ENCODE peak calls at places on chromosomes 6 and 20, in seven cellular contexts. M, S, X, G, W, K and V are unnamed samples. For H3K9me3, the result is how much of the 10 kb centered on the place peaks cover.

GRCh38 chr6:3228046-3228671 is 706 bp upstream of the TUBB2B start:
- DNase-seq in M (no peak), S (no peak), X (no peak), G (no peak), W (no peak), K (no peak), V (peak)

GRCh38 chr20:50401587-50402343 is 108.4 kb upstream of the PTPN1 start:
- DNase-seq in M (no peak), S (no peak), X (no peak), G (no peak), W (no peak), K (no peak), V (no peak)

GRCh38 chr6:4482461-4482860 is 293.7 kb upstream of the CDYL start:
- DNase-seq in M (no peak), S (no peak), X (no peak), G (no peak), W (no peak), K (no peak), V (no peak)

GRCh38 chr6:5763871-5764270 is 242.9 kb downstream of the NRN1 start:
- DNase-seq in M (no peak), S (no peak), X (no peak), G (peak), W (peak), K (no peak), V (no peak)

GRCh38 chr20:10659651-10660601 is 13.9 kb downstream of the JAG1 start:
- DNase-seq in M (no peak), S (no peak), X (no peak), G (no peak), W (no peak), K (no peak), V (no peak)

GRCh38 chr20:1855113-1855512 is 40.1 kb upstream of the SIRPA start:
- DNase-seq in M (no peak), S (no peak), X (no peak), G (no peak), W (no peak), K (no peak), V (no peak)

GRCh38 chr6:77620290-77620882 is 32.5 kb upstream of the MEI4 start:
- DNase-seq in M (no peak), S (peak), X (peak), G (no peak), W (no peak), K (no peak), V (no peak)

GRCh38 chr20:58555078-58555765 is 40.0 kb upstream of the APCDD1L start:
- DNase-seq in M (peak), S (no peak), X (no peak), G (peak), W (no peak), K (no peak), V (no peak)

GRCh38 chr20:56833427-56833826 is 204.3 kb downstream of the TFAP2C start:
- DNase-seq in M (no peak), S (no peak), X (no peak), G (no peak), W (no peak), K (no peak), V (no peak)

GRCh38 chr6:106750146-106750900 is 120.9 kb downstream of the QRSL1 start:
- DNase-seq in M (no peak), S (no peak), X (no peak), G (no peak), W (no peak), K (no peak), V (no peak)

GRCh38 chr6:52136934-52137467 is 49.2 kb upstream of the IL17A start:
- DNase-seq in M (no peak), S (no peak), X (no peak), G (no peak), W (no peak), K (no peak), V (no peak)

GRCh38 chr6:163214259-163214658 is 200.3 kb upstream of the QKI start:
- DNase-seq in M (no peak), S (no peak), X (no peak), G (no peak), W (no peak), K (no peak), V (no peak)

GRCh38 chr6:13302751-13303667 is 25.3 kb downstream of the TBC1D7 start:
- DNase-seq in M (peak), S (peak), X (peak), G (peak), W (no peak), K (no peak), V (peak)

GRCh38 chr6:118709859-118710350 is 58.5 kb upstream of the CEP85L start:
- DNase-seq in M (no peak), S (peak), X (no peak), G (peak), W (peak), K (no peak), V (peak)

GRCh38 chr6:108675226-108676160 is 114.8 kb downstream of the FOXO3 start:
- DNase-seq in M (no peak), S (peak), X (no peak), G (no peak), W (no peak), K (no peak), V (no peak)

GRCh38 chr20:47725248-47725973 is 59.9 kb downstream of the SULF2 start:
- DNase-seq in M (peak), S (peak), X (peak), G (peak), W (peak), K (peak), V (peak)

GRCh38 chr6:119333707-119334295 is 15.8 kb downstream of the MAN1A1 start:
- DNase-seq in M (no peak), S (no peak), X (no peak), G (no peak), W (no peak), K (no peak), V (no peak)

GRCh38 chr20:63125581-63125892 is 90.4 kb downstream of the YTHDF1 start:
- DNase-seq in M (no peak), S (no peak), X (no peak), G (no peak), W (no peak), K (no peak), V (no peak)

GRCh38 chr6:104014560-104014959 is 845.2 kb downstream of the HACE1 start:
- DNase-seq in M (no peak), S (no peak), X (no peak), G (no peak), W (no peak), K (no peak), V (no peak)

GRCh38 chr20:58712823-58713731 is 20.5 kb downstream of the NPEPL1 start:
- DNase-seq in M (no peak), S (peak), X (peak), G (no peak), W (peak), K (no peak), V (peak)

GRCh38 chr20:16694176-16694575 is 35.6 kb upstream of the SNRPB2 start:
- DNase-seq in M (no peak), S (no peak), X (no peak), G (no peak), W (no peak), K (no peak), V (no peak)

GRCh38 chr20:57250607-57251343 is 15.7 kb downstream of the BMP7 start:
- DNase-seq in M (no peak), S (no peak), X (no peak), G (no peak), W (no peak), K (no peak), V (no peak)

GRCh38 chr6:5103250-5103649 is 18.1 kb downstream of the PPP1R3G start:
- DNase-seq in M (no peak), S (no peak), X (no peak), G (peak), W (no peak), K (no peak), V (no peak)

GRCh38 chr6:99606670-99607415 is at the start of gene PRDM13:
- DNase-seq in M (no peak), S (no peak), X (no peak), G (no peak), W (no peak), K (no peak), V (no peak)

GRCh38 chr6:99605911-99606669 is 543 bp upstream of the PRDM13 start:
- DNase-seq in M (no peak), S (no peak), X (no peak), G (no peak), W (no peak), K (no peak), V (no peak)

GRCh38 chr6:99604161-99605073 is 2.2 kb upstream of the PRDM13 start:
- DNase-seq in M (no peak), S (no peak), X (no peak), G (no peak), W (no peak), K (no peak), V (no peak)

GRCh38 chr6:99603421-99604160 is 3.0 kb upstream of the PRDM13 start:
- DNase-seq in M (peak), S (no peak), X (no peak), G (peak), W (no peak), K (no peak), V (peak)

DNA sequence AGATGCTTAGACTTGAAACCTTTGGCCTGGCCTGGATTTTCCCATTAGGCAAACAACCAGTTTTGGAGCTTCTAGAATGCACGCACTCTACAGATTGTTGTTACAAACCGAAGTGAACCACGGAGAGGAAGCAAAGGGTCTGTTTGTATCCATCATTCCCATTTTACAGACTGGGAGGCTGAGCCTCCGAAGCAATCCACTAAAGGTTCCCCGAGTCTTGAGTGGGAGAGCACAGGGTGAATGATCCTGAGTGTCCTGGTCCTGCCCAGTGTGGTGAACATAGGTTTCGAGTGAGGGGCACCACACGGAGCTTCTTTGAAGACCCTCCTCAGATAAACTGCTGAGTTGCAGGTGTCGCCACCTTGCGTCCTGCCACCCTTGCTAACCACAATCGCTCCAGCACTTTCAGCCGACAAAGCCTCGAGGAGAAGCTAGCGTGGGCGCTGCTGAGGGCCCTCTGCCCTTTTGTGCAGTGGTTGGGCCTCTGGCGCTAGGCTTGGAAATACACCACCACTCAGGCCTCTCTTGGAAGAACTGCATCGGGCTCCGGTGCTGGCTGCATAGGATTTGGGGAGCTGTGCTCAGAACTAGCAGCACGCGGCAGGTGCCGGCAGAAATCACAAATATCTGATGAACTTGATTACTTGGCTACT is 1.4 kb upstream of the PRDM13 start:
- DNase-seq in M (no peak), S (no peak), X (no peak), G (no peak), W (no peak), K (no peak), V (peak)
- H3K9me3 ChIP-seq in M (under half), S (under half), X (under half), G (under half), W (under half), K (under half), V (under half)

DNA sequence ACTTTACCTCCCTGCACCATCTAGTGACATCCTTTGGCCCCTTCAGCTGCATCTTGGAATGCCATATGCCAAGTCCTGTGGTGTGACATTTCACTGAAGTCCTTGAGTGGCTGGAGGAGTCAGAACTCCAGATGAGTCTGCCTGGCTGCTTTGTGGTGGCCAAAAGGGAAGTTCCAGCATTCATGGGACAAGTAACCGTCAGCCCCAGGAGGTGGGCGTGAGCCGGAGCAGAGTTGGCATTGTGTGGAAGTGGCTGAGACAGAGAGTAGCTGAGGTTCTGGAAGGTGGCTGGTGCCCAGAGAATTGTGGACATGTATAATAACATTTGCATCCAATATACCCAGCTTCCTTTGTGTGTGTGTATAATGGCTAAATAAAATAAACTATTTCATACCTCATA is 13.9 kb upstream of the TMX4 start:
- DNase-seq in M (no peak), S (no peak), X (no peak), G (no peak), W (no peak), K (no peak), V (no peak)
- TF ChIP-seq POLR2A in M (no peak), S (no peak), X (no peak), G (no peak), W (no peak), K (no peak), V (no peak)

DNA sequence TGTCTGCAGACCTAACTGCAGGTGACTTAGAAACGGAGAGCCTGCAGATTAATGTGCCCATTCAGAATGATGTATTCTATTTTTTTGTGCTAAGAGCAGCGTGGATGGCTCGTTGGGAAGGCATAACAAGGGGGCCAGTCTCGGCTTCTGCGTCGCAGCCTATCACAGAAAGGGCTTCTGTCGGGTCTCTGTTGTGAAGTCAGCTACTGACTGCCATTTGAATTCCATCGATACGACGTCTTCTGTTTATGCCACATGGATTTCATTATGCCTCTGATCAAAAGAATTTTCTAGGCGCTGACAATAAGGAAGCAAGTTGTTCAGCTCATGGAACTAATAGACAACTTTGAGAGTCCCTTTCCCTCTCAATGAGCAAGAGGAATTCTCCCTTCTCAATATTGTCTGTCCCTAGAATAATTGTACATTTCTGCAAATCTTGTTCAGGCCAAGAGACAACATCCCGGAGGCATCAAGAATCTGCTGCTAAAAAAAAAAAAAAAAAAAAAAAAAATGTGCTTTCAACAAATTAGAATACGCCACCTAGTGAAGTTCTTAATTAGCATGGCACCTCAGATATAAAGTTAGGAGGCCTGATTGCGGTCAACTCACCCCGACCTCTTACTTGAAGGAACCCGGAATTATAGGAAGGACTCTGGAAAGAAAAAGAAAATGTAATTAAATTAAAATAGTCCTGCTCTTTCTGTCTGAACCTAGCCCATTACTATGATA is 223.9 kb downstream of the TSHZ2 start:
- DNase-seq in M (no peak), S (no peak), X (no peak), G (no peak), W (no peak), K (no peak), V (no peak)
- TF ChIP-seq CTCF in M (no peak), S (no peak), X (no peak), G (no peak), W (no peak), K (no peak), V (no peak)

GRCh38 chr20:41599699-41600104 is 18.5 kb downstream of the CHD6 start:
- DNase-seq in M (no peak), S (no peak), X (no peak), G (no peak), W (no peak), K (no peak), V (no peak)

GRCh38 chr20:41601742-41602141 is 16.4 kb downstream of the CHD6 start:
- DNase-seq in M (no peak), S (no peak), X (no peak), G (no peak), W (no peak), K (no peak), V (no peak)

GRCh38 chr20:41598719-41599118 is 19.5 kb downstream of the CHD6 start:
- DNase-seq in M (no peak), S (no peak), X (no peak), G (no peak), W (no peak), K (no peak), V (no peak)

GRCh38 chr20:41604002-41604401 is 14.2 kb downstream of the CHD6 start:
- DNase-seq in M (no peak), S (no peak), X (no peak), G (no peak), W (no peak), K (no peak), V (no peak)

DNA sequence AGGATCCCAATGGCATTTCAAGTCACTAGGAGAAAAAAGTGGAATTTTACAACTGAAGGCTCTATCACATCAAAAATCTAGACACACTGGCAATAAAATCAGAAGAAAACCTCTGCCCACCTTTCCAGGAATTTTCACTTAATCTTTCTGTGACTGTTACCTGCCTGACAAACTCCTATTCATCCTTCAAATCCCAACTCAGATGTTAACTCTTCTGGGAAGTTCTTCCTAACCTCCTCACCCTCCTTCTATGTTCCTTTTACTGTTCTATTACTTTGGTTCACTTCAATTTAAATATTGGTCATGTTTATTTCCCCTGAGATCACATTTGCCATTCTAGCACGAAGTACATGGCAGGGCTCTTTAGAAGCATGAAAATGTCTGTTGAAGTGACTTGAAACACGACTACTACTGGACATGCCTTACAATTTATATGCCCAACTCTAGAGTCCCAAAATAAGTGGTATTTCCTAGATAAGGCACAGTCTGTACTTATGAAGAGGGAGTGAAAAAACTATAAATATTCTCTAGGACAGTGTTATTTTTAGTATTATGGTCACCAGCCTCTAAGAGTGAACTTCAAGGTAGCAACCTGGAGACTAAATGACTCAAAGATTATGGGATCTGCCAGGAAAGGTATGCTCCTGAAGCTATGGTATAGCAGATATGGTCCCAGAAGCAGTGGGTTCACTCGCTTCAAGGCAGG is 17.1 kb downstream of the CHD6 start:
- DNase-seq in M (no peak), S (no peak), X (no peak), G (no peak), W (no peak), K (no peak), V (no peak)
- H3K9me3 ChIP-seq in M (under half), S (under half), X (under half), G (under half), W (under half), K (under half), V (under half)

GRCh38 chr6:14656676-14657075 is 539.1 kb downstream of the CD83 start:
- DNase-seq in M (no peak), S (no peak), X (no peak), G (no peak), W (no peak), K (no peak), V (no peak)

GRCh38 chr6:14655201-14655988 is 537.8 kb downstream of the CD83 start:
- DNase-seq in M (no peak), S (no peak), X (no peak), G (no peak), W (no peak), K (no peak), V (no peak)

GRCh38 chr6:14658030-14658429 is 540.5 kb downstream of the CD83 start:
- DNase-seq in M (no peak), S (no peak), X (no peak), G (no peak), W (no peak), K (no peak), V (no peak)

GRCh38 chr6:14658909-14659561 is 541.5 kb downstream of the CD83 start:
- DNase-seq in M (no peak), S (no peak), X (no peak), G (peak), W (peak), K (no peak), V (no peak)

GRCh38 chr6:14655990-14656640 is 538.5 kb downstream of the CD83 start:
- DNase-seq in M (no peak), S (no peak), X (no peak), G (no peak), W (no peak), K (no peak), V (no peak)
- TF ChIP-seq POLR2A in M (no peak), S (no peak), X (no peak), G (no peak), W (no peak), K (no peak), V (no peak)

GRCh38 chr20:19806806-19807691 is 49.0 kb downstream of the RIN2 start:
- DNase-seq in M (no peak), S (no peak), X (no peak), G (peak), W (no peak), K (no peak), V (no peak)
- TF ChIP-seq CTCF in M (no peak), S (no peak), X (no peak), G (no peak), W (no peak), K (no peak), V (no peak)

GRCh38 chr6:154538664-154539235 is 28.3 kb upstream of the CNKSR3 start:
- DNase-seq in M (no peak), S (no peak), X (no peak), G (no peak), W (no peak), K (no peak), V (no peak)

GRCh38 chr6:154536922-154537449 is 26.5 kb upstream of the CNKSR3 start:
- DNase-seq in M (no peak), S (no peak), X (no peak), G (no peak), W (no peak), K (no peak), V (no peak)

GRCh38 chr6:154537486-154537885 is 27.0 kb upstream of the CNKSR3 start:
- DNase-seq in M (no peak), S (no peak), X (no peak), G (no peak), W (no peak), K (no peak), V (no peak)

GRCh38 chr6:154537942-154538341 is 27.5 kb upstream of the CNKSR3 start:
- DNase-seq in M (no peak), S (no peak), X (no peak), G (no peak), W (no peak), K (no peak), V (no peak)

GRCh38 chr6:154539593-154540269 is 29.2 kb upstream of the CNKSR3 start:
- DNase-seq in M (no peak), S (no peak), X (no peak), G (no peak), W (no peak), K (no peak), V (no peak)
- H3K9me3 ChIP-seq in M (under half), S (under half), X (under half), G (under half), W (under half), K (under half), V (under half)